ENCODE peak calls at places on chromosome 9, in seven cellular contexts. B, A, L, I, H, O and F are unnamed samples.

GRCh38 chr9:135514342-135515082 is 6.7 kb upstream of the LCN1 start:
- DNase-seq in O (no peak), H (no peak), A (no peak), L (no peak), I (no peak), B (no peak), F (no peak)

GRCh38 chr9:91248707-91249106 is 113.0 kb downstream of the AUH start:
- DNase-seq in I (no peak), L (no peak), A (no peak), H (no peak), O (no peak), B (no peak), F (no peak)

GRCh38 chr9:111187376-111187775 is 142.6 kb downstream of the OR2K2 start:
- DNase-seq in I (no peak), L (no peak), A (no peak), H (no peak), B (no peak), O (no peak), F (no peak)

GRCh38 chr9:132166599-132166998 is 4.7 kb downstream of the NTNG2 start:
- DNase-seq in O (no peak), B (no peak), L (no peak), H (no peak), A (no peak), I (no peak), F (no peak)

GRCh38 chr9:112041536-112042243 is 133.4 kb downstream of the SUSD1 start:
- DNase-seq in B (peak; percentile 95), A (no peak), H (no peak), O (no peak), I (no peak), L (peak; percentile 84), F (no peak)

GRCh38 chr9:6024035-6024554 is 8.7 kb upstream of the RANBP6 start:
- DNase-seq in L (peak; percentile 16), O (no peak), A (no peak), H (peak; percentile 14), I (no peak), B (peak; percentile 46), F (peak; percentile 19)

GRCh38 chr9:109629615-109630014 is 131.5 kb upstream of the PTPN3 start:
- DNase-seq in H (no peak), B (no peak), I (no peak), L (no peak), A (no peak), O (no peak), F (no peak)

GRCh38 chr9:38084556-38084880 is 15.5 kb upstream of the SHB start:
- DNase-seq in B (no peak), A (no peak), L (no peak), I (peak; percentile 68), O (no peak), H (no peak), F (no peak)

GRCh38 chr9:95507456-95508241 is 9.1 kb downstream of the PTCH1 start:
- DNase-seq in H (peak; percentile 58), L (peak; percentile 65), O (no peak), B (peak; percentile 89), A (peak; percentile 56), I (peak; percentile 56), F (no peak)

GRCh38 chr9:3290231-3290840 is 235.5 kb downstream of the RFX3 start:
- DNase-seq in L (no peak), O (no peak), H (no peak), B (no peak), A (no peak), I (no peak), F (no peak)

GRCh38 chr9:121499427-121500164 is at the start of gene GGTA1:
- DNase-seq in H (peak; percentile 42), B (peak; percentile 55), I (peak; percentile 57), L (peak; percentile 31), O (no peak), A (no peak), F (peak; percentile 5)

GRCh38 chr9:127776919-127777280 is 1.6 kb downstream of the SH2D3C start:
- DNase-seq in I (no peak), B (no peak), O (no peak), A (no peak), L (no peak), H (no peak), F (no peak)

GRCh38 chr9:133990366-133991210 is 1.5 kb downstream of the VAV2 start:
- DNase-seq in O (no peak), B (peak; percentile 69), A (no peak), H (peak; percentile 42), I (peak; percentile 52), L (no peak), F (no peak)

GRCh38 chr9:109875495-109875894 is 95.5 kb downstream of the PALM2AKAP2 start:
- DNase-seq in I (no peak), A (no peak), L (no peak), O (no peak), H (no peak), B (no peak), F (no peak)

GRCh38 chr9:86903461-86904010 is 43.8 kb downstream of the GAS1 start:
- DNase-seq in L (no peak), A (no peak), O (no peak), H (no peak), B (no peak), I (no peak), F (no peak)

GRCh38 chr9:12698986-12699385 is 5.8 kb downstream of the TYRP1 start:
- DNase-seq in A (no peak), H (no peak), O (no peak), I (no peak), B (no peak), L (no peak), F (no peak)

GRCh38 chr9:126608551-126608950 is 5.2 kb upstream of the LMX1B start:
- DNase-seq in L (no peak), I (no peak), A (no peak), O (no peak), B (no peak), H (no peak), F (no peak)

GRCh38 chr9:107612136-107612535 is 122.6 kb upstream of the KLF4 start:
- DNase-seq in O (no peak), A (no peak), B (no peak), I (peak; percentile 85), H (no peak), L (no peak), F (no peak)

GRCh38 chr9:12818431-12819000 is 43.7 kb downstream of the LURAP1L start:
- DNase-seq in O (no peak), A (no peak), H (no peak), B (no peak), L (no peak), I (peak; percentile 60), F (no peak)

GRCh38 chr9:3880851-3881250 is 355.1 kb upstream of the RFX3 start:
- DNase-seq in H (no peak), L (no peak), B (no peak), O (no peak), A (no peak), I (no peak), F (no peak)

GRCh38 chr9:127162567-127163365 is 40.3 kb upstream of the ANGPTL2 start:
- DNase-seq in I (no peak), H (no peak), B (peak; percentile 17), O (no peak), A (no peak), L (no peak), F (no peak)

GRCh38 chr9:136724772-136725171 is 12.4 kb downstream of the DIPK1B start:
- DNase-seq in A (no peak), B (no peak), O (no peak), H (no peak), L (no peak), I (no peak), F (no peak)

GRCh38 chr9:27468450-27469110 is 55.5 kb upstream of the IFNK start:
- DNase-seq in A (no peak), O (no peak), B (no peak), L (no peak), H (no peak), I (no peak), F (no peak)

GRCh38 chr9:8863886-8864881 is 1064.6 kb upstream of the DMAC1 start:
- DNase-seq in B (no peak), H (no peak), L (no peak), A (no peak), I (no peak), O (no peak), F (no peak)

GRCh38 chr9:112754578-112754977 is 4.0 kb downstream of the SNX30 start:
- DNase-seq in O (no peak), B (peak; percentile 71), A (peak; percentile 65), L (peak; percentile 47), H (no peak), I (no peak), F (no peak)

GRCh38 chr9:21552244-21552825 is 70.2 kb upstream of the IFNE start:
- DNase-seq in O (no peak), B (no peak), I (no peak), L (no peak), A (no peak), H (no peak), F (no peak)

GRCh38 chr9:25177858-25178257 is 500.4 kb downstream of the TUSC1 start:
- DNase-seq in B (no peak), I (no peak), A (no peak), L (no peak), O (no peak), H (no peak), F (no peak)